ENCODE peak calls at places on chromosomes 6 and 20, in six cellular contexts. C, W, U, D, S and R are unnamed samples. For H3K4me1, the result is how much of the 10 kb centered on the place peaks cover.

GRCh38 chr6:6960571-6961251 is 147.1 kb upstream of the RREB1 start:
- DNase-seq in C (no peak), W (no peak), U (no peak), D (no peak), S (no peak), R (no peak)

GRCh38 chr20:57259179-57260021 is 7.0 kb downstream of the BMP7 start:
- DNase-seq in C (no peak), W (no peak), U (no peak), D (no peak), S (no peak), R (no peak)

GRCh38 chr6:160071805-160072687 is 49.6 kb upstream of the SLC22A1 start:
- DNase-seq in C (no peak), W (no peak), U (no peak), D (no peak), S (no peak), R (no peak)

GRCh38 chr6:39188577-39188976 is 40.7 kb downstream of the KCNK5 start:
- DNase-seq in C (no peak), W (no peak), U (no peak), D (no peak), S (no peak), R (no peak)

GRCh38 chr20:47784256-47784598 is 1.1 kb downstream of the SULF2 start:
- DNase-seq in C (no peak), W (no peak), U (no peak), D (no peak), S (no peak), R (no peak)

GRCh38 chr6:120816862-120817261 is 517.4 kb downstream of the TBC1D32 start:
- DNase-seq in C (no peak), W (no peak), U (no peak), D (no peak), S (no peak), R (no peak)

GRCh38 chr20:62815066-62815991 is 1.5 kb upstream of the COL9A3 start:
- DNase-seq in C (no peak), W (no peak), U (peak), D (no peak), S (no peak), R (no peak)

GRCh38 chr20:23622839-23623343 is 14.9 kb downstream of the CST3 start:
- DNase-seq in C (peak), W (peak), U (no peak), D (no peak), S (no peak), R (no peak)

GRCh38 chr20:34549929-34550305 is 8.6 kb upstream of the MAP1LC3A start:
- DNase-seq in C (no peak), W (no peak), U (no peak), D (no peak), S (no peak), R (no peak)

GRCh38 chr6:43491750-43492661 is 14.6 kb downstream of the TJAP1 start:
- DNase-seq in C (peak), W (peak), U (peak), D (peak), S (no peak), R (no peak)

GRCh38 chr6:1004885-1005635 is 306.8 kb upstream of the FOXQ1 start:
- DNase-seq in C (no peak), W (no peak), U (no peak), D (no peak), S (no peak), R (no peak)
- TF ChIP-seq POLR2AphosphoS5 in C (no peak), W (no peak), U (no peak), D (no peak), S (no peak), R (no peak)

GRCh38 chr20:20837574-20838021 is 125.2 kb upstream of the RALGAPA2 start:
- DNase-seq in C (peak), W (peak), U (peak), D (no peak), S (no peak), R (no peak)
- H3K4me3 ChIP-seq in C (peak), W (no peak), U (peak), D (no peak), S (no peak), R (no peak)

GRCh38 chr6:138689849-138690248 is 83.7 kb upstream of the CCDC28A start:
- DNase-seq in C (no peak), W (no peak), U (no peak), D (no peak), S (no peak), R (no peak)

GRCh38 chr6:138682722-138683521 is 90.6 kb upstream of the CCDC28A start:
- DNase-seq in C (no peak), W (no peak), U (no peak), D (no peak), S (no peak), R (no peak)

GRCh38 chr6:138685781-138686180 is 87.8 kb upstream of the CCDC28A start:
- DNase-seq in C (no peak), W (no peak), U (no peak), D (no peak), S (no peak), R (no peak)

GRCh38 chr6:138688580-138688979 is 85.0 kb upstream of the CCDC28A start:
- DNase-seq in C (no peak), W (no peak), U (no peak), D (no peak), S (no peak), R (no peak)

GRCh38 chr6:138685257-138685656 is 88.3 kb upstream of the CCDC28A start:
- DNase-seq in C (no peak), W (no peak), U (no peak), D (no peak), S (no peak), R (no peak)
- H3K4me1 ChIP-seq in C (under half), W (under half), U (under half), D (under half), S (under half), R (under half)

GRCh38 chr20:63884506-63885263 is 10.2 kb upstream of the DNAJC5 start:
- DNase-seq in C (peak), W (no peak), U (peak), D (peak), S (peak), R (no peak)
- TF ChIP-seq POLR2AphosphoS5 in C (no peak), W (no peak), U (no peak), D (no peak), S (peak), R (no peak)

GRCh38 chr6:45663181-45664180 is 285.7 kb upstream of the SUPT3H start:
- DNase-seq in C (no peak), W (peak), U (no peak), D (no peak), S (no peak), R (no peak)
- H3K4me3 ChIP-seq in C (peak), W (peak), U (no peak), D (peak), S (peak), R (peak)

GRCh38 chr6:36626636-36627035 is 32.5 kb downstream of the SRSF3 start:
- DNase-seq in C (no peak), W (no peak), U (no peak), D (no peak), S (peak), R (no peak)

GRCh38 chr6:36627801-36628246 is 33.7 kb downstream of the SRSF3 start:
- DNase-seq in C (peak), W (peak), U (no peak), D (peak), S (peak), R (no peak)

GRCh38 chr6:36624461-36625160 is 30.4 kb downstream of the SRSF3 start:
- DNase-seq in C (no peak), W (no peak), U (no peak), D (no peak), S (no peak), R (no peak)

GRCh38 chr6:36625161-36625919 is 31.2 kb downstream of the SRSF3 start:
- DNase-seq in C (peak), W (no peak), U (no peak), D (no peak), S (peak), R (no peak)

GRCh38 chr6:36627141-36627540 is 33.0 kb downstream of the SRSF3 start:
- DNase-seq in C (no peak), W (no peak), U (no peak), D (no peak), S (peak), R (no peak)
- H3K4me1 ChIP-seq in C (under half), W (under half), U (under half), D (under half), S (under half), R (under half)

GRCh38 chr20:56217820-56218219 is 30.7 kb upstream of the MC3R start:
- DNase-seq in C (no peak), W (no peak), U (no peak), D (no peak), S (no peak), R (no peak)
- TF ChIP-seq POLR2AphosphoS5 in C (no peak), W (no peak), U (no peak), D (no peak), S (no peak), R (no peak)

GRCh38 chr6:3848925-3849605 is at the start of gene FAM50B:
- DNase-seq in C (peak), W (peak), U (peak), D (peak), S (peak), R (no peak)

GRCh38 chr6:3850451-3851203 is 1.5 kb downstream of the FAM50B start:
- DNase-seq in C (no peak), W (no peak), U (no peak), D (no peak), S (peak), R (peak)

GRCh38 chr6:3848380-3848779 is 793 bp upstream of the FAM50B start:
- DNase-seq in C (no peak), W (no peak), U (no peak), D (no peak), S (no peak), R (peak)

GRCh38 chr6:3851839-3852238 is 2.7 kb downstream of the FAM50B start:
- DNase-seq in C (no peak), W (no peak), U (no peak), D (no peak), S (no peak), R (no peak)

DNA sequence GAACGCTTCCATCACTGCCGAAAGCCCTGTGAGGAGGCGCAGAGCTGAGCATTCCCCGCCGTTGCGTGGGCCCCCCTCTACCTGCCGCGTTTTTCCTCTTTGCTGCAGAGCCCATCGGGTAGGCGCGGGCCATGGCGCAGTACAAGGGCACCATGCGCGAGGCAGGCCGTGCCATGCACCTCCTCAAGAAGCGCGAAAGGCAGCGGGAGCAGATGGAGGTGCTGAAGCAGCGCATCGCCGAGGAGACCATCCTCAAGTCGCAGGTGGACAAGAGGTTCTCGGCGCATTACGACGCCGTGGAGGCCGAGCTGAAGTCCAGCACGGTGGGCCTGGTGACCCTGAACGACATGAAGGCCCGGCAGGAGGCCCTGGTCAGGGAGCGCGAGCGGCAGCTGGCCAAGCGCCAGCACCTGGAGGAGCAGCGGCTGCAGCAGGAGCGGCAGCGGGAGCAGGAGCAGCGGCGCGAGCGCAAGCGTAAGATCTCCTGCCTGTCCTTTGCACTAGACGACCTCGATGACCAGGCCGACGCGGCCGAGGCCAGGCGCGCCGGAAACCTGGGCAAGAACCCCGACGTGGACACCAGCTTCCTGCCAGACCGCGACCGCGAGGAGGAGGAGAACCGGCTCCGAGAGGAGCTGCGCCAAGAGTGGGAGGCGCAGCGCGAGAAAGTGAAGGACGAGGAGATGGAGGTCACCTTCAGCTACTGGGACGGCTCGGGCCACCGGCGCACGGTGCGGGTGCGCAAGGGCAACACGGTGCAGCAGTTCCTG is 693 bp downstream of the FAM50B start:
- DNase-seq in C (peak), W (peak), U (no peak), D (no peak), S (peak), R (no peak)
- H3K4me3 ChIP-seq in C (peak), W (peak), U (peak), D (peak), S (peak), R (peak)

GRCh38 chr6:3874069-3874468 is 24.9 kb downstream of the FAM50B start:
- DNase-seq in C (no peak), W (no peak), U (no peak), D (no peak), S (no peak), R (no peak)

GRCh38 chr6:3876131-3876530 is 27.0 kb downstream of the FAM50B start:
- DNase-seq in C (no peak), W (no peak), U (no peak), D (no peak), S (no peak), R (no peak)

GRCh38 chr6:3878048-3878666 is 29.0 kb downstream of the FAM50B start:
- DNase-seq in C (no peak), W (no peak), U (no peak), D (no peak), S (no peak), R (no peak)

GRCh38 chr6:3879194-3879952 is 30.2 kb downstream of the FAM50B start:
- DNase-seq in C (no peak), W (no peak), U (no peak), D (no peak), S (no peak), R (peak)

GRCh38 chr6:3876866-3877265 is 27.7 kb downstream of the FAM50B start:
- DNase-seq in C (no peak), W (peak), U (no peak), D (no peak), S (no peak), R (no peak)
- H3K4me1 ChIP-seq in C (under half), W (under half), U (under half), D (under half), S (under half), R (under half)

GRCh38 chr6:149646599-149646998 is 1.9 kb downstream of the KATNA1 start:
- DNase-seq in C (no peak), W (no peak), U (no peak), D (no peak), S (no peak), R (no peak)
- TF ChIP-seq POLR2AphosphoS5 in C (no peak), W (no peak), U (no peak), D (no peak), S (no peak), R (no peak)